ENCODE peak calls at places on chromosomes 2 and 18, in five cellular contexts. P, L, G, D and J are unnamed samples. For H3K4me1, the result is how much of the 10 kb centered on the place peaks cover.

GRCh38 chr2:80302465-80303005 is 2.0 kb downstream of the LRRTM1 start:
- DNase-seq in P (no peak), L (no peak), G (no peak), D (no peak), J (no peak)

GRCh38 chr2:39867268-39867667 is 88.2 kb upstream of the THUMPD2 start:
- DNase-seq in P (no peak), L (no peak), G (no peak), D (no peak), J (no peak)

GRCh38 chr18:73679941-73680700 is 467.5 kb downstream of the FBXO15 start:
- DNase-seq in P (no peak), L (no peak), G (no peak), D (no peak), J (peak)

GRCh38 chr2:228847684-228848083 is 423.4 kb downstream of the PID1 start:
- DNase-seq in P (no peak), L (no peak), G (no peak), D (no peak), J (peak)

GRCh38 chr2:43142921-43143438 is 83.4 kb downstream of the ZFP36L2 start:
- DNase-seq in P (no peak), L (no peak), G (no peak), D (no peak), J (no peak)

GRCh38 chr2:38176619-38177021 is 100.7 kb upstream of the CYP1B1 start:
- DNase-seq in P (no peak), L (no peak), G (no peak), D (no peak), J (no peak)

GRCh38 chr18:74519320-74520095 is 14.8 kb upstream of the CNDP1 start:
- DNase-seq in P (no peak), L (no peak), G (no peak), D (no peak), J (no peak)

GRCh38 chr18:22639026-22639463 is 221.3 kb upstream of the CTAGE1 start:
- DNase-seq in P (peak), L (no peak), G (no peak), D (no peak), J (peak)

GRCh38 chr2:174692256-174692830 is 71.9 kb downstream of the CHRNA1 start:
- DNase-seq in P (no peak), L (no peak), G (no peak), D (no peak), J (no peak)

GRCh38 chr18:21112543-21113105 is 1.0 kb upstream of the ROCK1 start:
- DNase-seq in P (no peak), L (no peak), G (no peak), D (no peak), J (no peak)

GRCh38 chr2:26584656-26585055 is 56.5 kb downstream of the CIB4 start:
- DNase-seq in P (no peak), L (no peak), G (no peak), D (no peak), J (no peak)

GRCh38 chr2:41994177-41994576 is 53.6 kb upstream of the PKDCC start:
- DNase-seq in P (no peak), L (no peak), G (no peak), D (no peak), J (peak)

GRCh38 chr2:164877169-164877568 is 35.5 kb upstream of the COBLL1 start:
- DNase-seq in P (no peak), L (no peak), G (no peak), D (no peak), J (no peak)

GRCh38 chr2:96264656-96265348 is 995 bp downstream of the TMEM127 start:
- DNase-seq in P (peak), L (no peak), G (peak), D (no peak), J (peak)

GRCh38 chr2:100197643-100198153 is 55.3 kb upstream of the AFF3 start:
- DNase-seq in P (no peak), L (no peak), G (peak), D (no peak), J (peak)

GRCh38 chr2:142980246-142981068 is 103.0 kb downstream of the KYNU start:
- DNase-seq in P (peak), L (no peak), G (no peak), D (no peak), J (peak)

GRCh38 chr2:159832026-159832425 is 34.0 kb upstream of the CD302 start:
- DNase-seq in P (no peak), L (no peak), G (no peak), D (no peak), J (no peak)

GRCh38 chr2:128498589-128498988 is 179.9 kb upstream of the HS6ST1 start:
- DNase-seq in P (no peak), L (no peak), G (no peak), D (no peak), J (no peak)

GRCh38 chr18:27685807-27686412 is 491.0 kb downstream of the CDH2 start:
- DNase-seq in P (peak), L (no peak), G (no peak), D (no peak), J (peak)

GRCh38 chr2:120661551-120661950 is 74.1 kb upstream of the GLI2 start:
- DNase-seq in P (no peak), L (no peak), G (no peak), D (no peak), J (peak)

GRCh38 chr2:97663962-97664635 is at the start of gene ACTR1B:
- DNase-seq in P (peak), L (peak), G (peak), D (peak), J (peak)

GRCh38 chr2:54454922-54455583 is 1.1 kb upstream of the SPTBN1 start:
- DNase-seq in P (no peak), L (no peak), G (no peak), D (no peak), J (peak)

GRCh38 chr18:54946149-54946581 is 13.1 kb downstream of the CCDC68 start:
- DNase-seq in P (no peak), L (no peak), G (peak), D (no peak), J (peak)

GRCh38 chr2:85723707-85724360 is 29.7 kb downstream of the GNLY start:
- DNase-seq in P (no peak), L (no peak), G (no peak), D (no peak), J (no peak)

GRCh38 chr2:212135739-212136138 is 402.9 kb downstream of the ERBB4 start:
- DNase-seq in P (no peak), L (no peak), G (no peak), D (no peak), J (no peak)

GRCh38 chr2:84963692-84964405 is 7.1 kb upstream of the KCMF1 start:
- DNase-seq in P (no peak), L (no peak), G (no peak), D (no peak), J (peak)

GRCh38 chr18:76451475-76452331 is 43.3 kb downstream of the ZNF516 start:
- DNase-seq in P (no peak), L (no peak), G (no peak), D (no peak), J (no peak)

GRCh38 chr18:8623549-8624106 is 14.4 kb downstream of the RAB12 start:
- DNase-seq in P (no peak), L (no peak), G (peak), D (no peak), J (no peak)

GRCh38 chr2:121099329-121100318 is 185.4 kb downstream of the TFCP2L1 start:
- DNase-seq in P (peak), L (no peak), G (peak), D (no peak), J (no peak)

GRCh38 chr2:219824996-219825395 is 197.6 kb downstream of the SLC4A3 start:
- DNase-seq in P (no peak), L (no peak), G (no peak), D (no peak), J (no peak)

GRCh38 chr2:163210430-163210918 is 371.9 kb upstream of the KCNH7 start:
- DNase-seq in P (no peak), L (no peak), G (no peak), D (no peak), J (peak)

GRCh38 chr2:39308778-39309177 is 65.0 kb upstream of the CDKL4 start:
- DNase-seq in P (no peak), L (no peak), G (no peak), D (no peak), J (no peak)

GRCh38 chr2:84487298-84487996 is 28.4 kb upstream of the SUCLG1 start:
- DNase-seq in P (no peak), L (no peak), G (no peak), D (no peak), J (peak)

GRCh38 chr2:128986026-128986720 is 667.5 kb upstream of the HS6ST1 start:
- DNase-seq in P (no peak), L (no peak), G (no peak), D (no peak), J (no peak)

GRCh38 chr2:85699325-85699724 is 5.2 kb downstream of the GNLY start:
- DNase-seq in P (no peak), L (no peak), G (no peak), D (no peak), J (no peak)

GRCh38 chr2:167292430-167293171 is 404.3 kb downstream of the XIRP2 start:
- DNase-seq in P (peak), L (no peak), G (peak), D (no peak), J (peak)

GRCh38 chr2:203656522-203657287 is 49.7 kb upstream of the CD28 start:
- DNase-seq in P (no peak), L (no peak), G (peak), D (peak), J (peak)

GRCh38 chr18:40019797-40020392 is 1935.1 kb upstream of the PIK3C3 start:
- DNase-seq in P (no peak), L (no peak), G (no peak), D (no peak), J (no peak)

GRCh38 chr2:133718688-133719201 is 150.5 kb upstream of the NCKAP5 start:
- DNase-seq in P (no peak), L (no peak), G (no peak), D (no peak), J (peak)

GRCh38 chr18:48453330-48454063 is 44.3 kb upstream of the ZBTB7C start:
- DNase-seq in P (no peak), L (no peak), G (no peak), D (no peak), J (no peak)

GRCh38 chr18:48452863-48453323 is 43.7 kb upstream of the ZBTB7C start:
- DNase-seq in P (no peak), L (no peak), G (no peak), D (no peak), J (peak)

GRCh38 chr18:48456838-48457237 is 47.7 kb upstream of the ZBTB7C start:
- DNase-seq in P (no peak), L (no peak), G (no peak), D (no peak), J (no peak)

GRCh38 chr18:48455555-48456478 is 46.6 kb upstream of the ZBTB7C start:
- DNase-seq in P (no peak), L (peak), G (no peak), D (no peak), J (no peak)

DNA sequence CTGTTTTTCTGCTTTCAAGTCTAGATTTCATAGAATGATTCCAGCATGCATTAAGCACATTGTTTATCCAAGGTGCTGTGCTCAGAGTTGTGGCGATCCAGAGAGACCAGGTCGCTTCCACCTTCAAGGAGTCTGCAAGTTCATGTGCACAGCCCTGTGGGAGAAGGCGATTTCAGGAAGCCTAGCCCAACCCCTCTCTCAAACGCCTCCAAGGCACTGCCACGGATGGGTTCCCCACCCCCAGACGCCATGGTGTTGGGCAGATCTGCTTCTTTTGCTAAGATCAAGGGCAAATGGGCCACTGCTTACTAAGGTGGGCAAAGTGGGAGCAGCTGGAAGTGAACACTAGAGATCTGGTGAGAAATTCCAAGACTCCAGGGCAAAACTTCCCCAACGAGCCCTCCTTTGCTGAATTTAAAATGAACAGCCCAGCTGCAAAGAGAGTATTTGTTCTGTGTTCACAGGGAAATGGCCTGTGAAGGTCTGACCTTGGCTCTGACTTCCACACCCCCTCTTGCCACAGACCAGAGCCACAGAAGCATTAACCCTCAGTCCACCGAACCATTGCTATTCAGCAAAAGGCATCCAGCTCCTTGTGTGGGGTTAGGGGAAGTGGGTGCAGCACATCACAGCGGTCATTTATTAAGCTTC is 45.1 kb upstream of the ZBTB7C start:
- DNase-seq in P (no peak), L (no peak), G (no peak), D (no peak), J (no peak)
- H3K4me1 ChIP-seq in P (under half), L (under half), G (under half), D (under half), J (under half)

DNA sequence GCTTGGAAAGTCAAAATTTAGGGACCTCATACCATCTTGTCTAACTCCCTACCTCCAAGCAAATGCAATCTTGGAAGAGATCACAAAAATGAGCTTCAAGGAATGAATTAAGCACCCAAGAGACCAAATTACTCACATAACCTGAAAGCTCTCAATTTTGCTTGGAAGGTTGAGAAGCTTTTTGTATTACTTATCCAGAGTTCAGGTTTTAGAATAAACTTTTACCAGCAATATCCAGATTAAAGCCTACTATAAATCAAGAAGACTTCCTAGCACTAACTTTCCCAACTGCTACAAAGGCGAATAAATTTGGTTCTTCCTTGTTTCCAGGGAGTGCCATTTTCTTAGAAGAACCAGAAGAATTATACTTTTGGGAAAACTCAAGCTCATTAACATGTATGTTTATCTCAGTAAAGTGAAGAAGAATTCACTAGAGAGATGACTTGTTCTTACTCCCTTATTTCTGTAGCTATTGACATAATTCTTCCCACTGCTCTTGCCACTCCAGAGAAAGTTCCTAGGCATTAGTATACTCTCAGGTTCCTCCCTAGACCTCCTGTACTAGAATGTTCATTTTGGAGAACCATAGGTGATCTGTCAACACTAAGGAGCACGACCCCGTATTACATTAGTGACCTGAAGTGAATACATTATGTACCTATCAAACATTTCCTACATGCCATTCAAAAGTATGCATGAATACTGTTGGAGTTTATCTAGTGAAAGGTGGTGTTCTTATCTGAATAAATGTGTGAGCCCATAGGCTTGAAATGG is 18.0 kb upstream of the STPG4 start:
- DNase-seq in P (no peak), L (no peak), G (no peak), D (no peak), J (no peak)
- H3K4me1 ChIP-seq in P (half or more), L (under half), G (under half), D (under half), J (half or more)

GRCh38 chr2:237735762-237736161 is 62.8 kb upstream of the RBM44 start:
- DNase-seq in P (no peak), L (no peak), G (no peak), D (no peak), J (no peak)
- H3K4me1 ChIP-seq in P (under half), L (under half), G (under half), D (half or more), J (under half)

GRCh38 chr2:231668981-231669380 is 39.3 kb upstream of the PTMA start:
- DNase-seq in P (no peak), L (no peak), G (no peak), D (no peak), J (no peak)

GRCh38 chr2:231671617-231672350 is 36.5 kb upstream of the PTMA start:
- DNase-seq in P (no peak), L (no peak), G (peak), D (no peak), J (no peak)

GRCh38 chr2:231672617-231673347 is 35.5 kb upstream of the PTMA start:
- DNase-seq in P (peak), L (no peak), G (peak), D (no peak), J (peak)

GRCh38 chr2:231673348-231673770 is 35.0 kb upstream of the PTMA start:
- DNase-seq in P (peak), L (no peak), G (peak), D (no peak), J (peak)

GRCh38 chr2:231670892-231671616 is 37.3 kb upstream of the PTMA start:
- DNase-seq in P (no peak), L (no peak), G (no peak), D (no peak), J (no peak)
- H3K4me1 ChIP-seq in P (half or more), L (under half), G (under half), D (half or more), J (half or more)

GRCh38 chr2:157839162-157839801 is 36.8 kb downstream of the ACVR1 start:
- DNase-seq in P (no peak), L (no peak), G (no peak), D (no peak), J (peak)

GRCh38 chr2:157838442-157839161 is 37.5 kb downstream of the ACVR1 start:
- DNase-seq in P (peak), L (no peak), G (no peak), D (no peak), J (peak)

GRCh38 chr2:157835425-157835824 is 40.7 kb downstream of the ACVR1 start:
- DNase-seq in P (no peak), L (no peak), G (no peak), D (no peak), J (no peak)

GRCh38 chr2:157837851-157838441 is 38.2 kb downstream of the ACVR1 start:
- DNase-seq in P (no peak), L (no peak), G (no peak), D (no peak), J (no peak)

DNA sequence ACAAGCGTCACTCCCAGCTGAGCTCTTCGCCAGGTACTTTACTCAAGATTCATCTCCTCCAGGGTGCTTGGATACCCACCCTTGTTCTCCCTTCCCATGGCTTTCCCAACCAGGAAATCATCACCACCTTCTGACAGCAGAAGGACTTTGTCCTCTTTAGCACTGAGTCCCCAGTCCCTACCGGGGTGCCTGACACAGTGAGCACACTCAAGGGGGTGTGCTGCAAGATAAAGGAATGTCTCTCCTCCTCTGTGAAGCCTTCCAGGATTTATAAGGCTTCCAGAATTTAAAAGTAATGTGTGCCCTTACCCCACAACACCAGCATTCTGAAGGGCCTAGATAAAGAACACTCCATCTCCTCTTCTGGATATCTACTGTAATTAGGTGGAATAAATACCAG is 39.6 kb downstream of the ACVR1 start:
- DNase-seq in P (no peak), L (no peak), G (no peak), D (no peak), J (no peak)
- H3K4me1 ChIP-seq in P (under half), L (under half), G (half or more), D (under half), J (under half)